ENCODE peak calls at places on chromosome 22, in six cellular contexts. O, Z, L, Y, R and C are unnamed samples. For H3K36me3, the result is how much of the 10 kb centered on the place peaks cover.

GRCh38 chr22:40808018-40808841 is 10.9 kb downstream of the SLC25A17 start:
- DNase-seq in O (no peak), Z (no peak), L (no peak), Y (peak), R (no peak), C (no peak)

GRCh38 chr22:47169801-47170140 is 407.3 kb downstream of the TBC1D22A start:
- DNase-seq in O (peak), Z (no peak), L (no peak), Y (no peak), R (no peak), C (no peak)

GRCh38 chr22:44894782-44895181 is 115.0 kb downstream of the PHF21B start:
- DNase-seq in O (peak), Z (no peak), L (no peak), Y (no peak), R (no peak), C (no peak)

GRCh38 chr22:31504282-31504681 is 7.9 kb downstream of the SFI1 start:
- DNase-seq in O (no peak), Z (no peak), L (peak), Y (peak), R (peak), C (no peak)

GRCh38 chr22:23183107-23183698 is 2.9 kb downstream of the BCR start:
- DNase-seq in O (peak), Z (no peak), L (peak), Y (peak), R (peak), C (peak)

GRCh38 chr22:26169312-26170111 is at the start of gene SEZ6L:
- DNase-seq in O (no peak), Z (no peak), L (no peak), Y (no peak), R (no peak), C (no peak)

GRCh38 chr22:19811811-19812771 is 42.6 kb downstream of the GNB1L start:
- DNase-seq in O (peak), Z (no peak), L (no peak), Y (no peak), R (no peak), C (no peak)

GRCh38 chr22:47798229-47798628 is 1035.8 kb downstream of the TBC1D22A start:
- DNase-seq in O (no peak), Z (no peak), L (no peak), Y (no peak), R (no peak), C (no peak)

GRCh38 chr22:43833286-43834240 is 21.5 kb upstream of the EFCAB6 start:
- DNase-seq in O (no peak), Z (no peak), L (no peak), Y (no peak), R (no peak), C (no peak)

GRCh38 chr22:39115976-39116621 is 19.1 kb downstream of the APOBEC3H start:
- DNase-seq in O (no peak), Z (no peak), L (no peak), Y (no peak), R (no peak), C (no peak)

GRCh38 chr22:31139866-31140716 is at the start of gene PLA2G3:
- DNase-seq in O (no peak), Z (no peak), L (peak), Y (peak), R (no peak), C (peak)

GRCh38 chr22:48047722-48048500 is 1285.5 kb downstream of the TBC1D22A start:
- DNase-seq in O (no peak), Z (no peak), L (no peak), Y (no peak), R (no peak), C (no peak)

GRCh38 chr22:22099833-22100812 is 117.5 kb upstream of the TOP3B start:
- DNase-seq in O (no peak), Z (peak), L (no peak), Y (peak), R (no peak), C (peak)

GRCh38 chr22:42114721-42115120 is 15.9 kb downstream of the CYP2D6 start:
- DNase-seq in O (no peak), Z (peak), L (no peak), Y (peak), R (no peak), C (peak)

GRCh38 chr22:42116848-42117424 is 13.7 kb downstream of the CYP2D6 start:
- DNase-seq in O (no peak), Z (no peak), L (no peak), Y (peak), R (no peak), C (no peak)

GRCh38 chr22:42108848-42109247 is 18.3 kb upstream of the NDUFA6 start:
- DNase-seq in O (no peak), Z (no peak), L (no peak), Y (no peak), R (no peak), C (no peak)

GRCh38 chr22:42111798-42112197 is 18.8 kb downstream of the CYP2D6 start:
- DNase-seq in O (no peak), Z (no peak), L (no peak), Y (no peak), R (no peak), C (no peak)
- TF ChIP-seq CTCF in O (no peak), Z (no peak), L (no peak), Y (no peak), R (no peak), C (no peak)

GRCh38 chr22:50437511-50438304 is 37.1 kb downstream of the SBF1 start:
- DNase-seq in O (no peak), Z (no peak), L (no peak), Y (no peak), R (no peak), C (no peak)

GRCh38 chr22:50436841-50437341 is 37.9 kb downstream of the SBF1 start:
- DNase-seq in O (no peak), Z (no peak), L (no peak), Y (no peak), R (no peak), C (no peak)

GRCh38 chr22:50435701-50436115 is 39.1 kb downstream of the SBF1 start:
- DNase-seq in O (no peak), Z (no peak), L (no peak), Y (no peak), R (peak), C (no peak)

GRCh38 chr22:50434849-50435700 is 39.8 kb downstream of the SBF1 start:
- DNase-seq in O (peak), Z (no peak), L (no peak), Y (no peak), R (peak), C (no peak)

DNA sequence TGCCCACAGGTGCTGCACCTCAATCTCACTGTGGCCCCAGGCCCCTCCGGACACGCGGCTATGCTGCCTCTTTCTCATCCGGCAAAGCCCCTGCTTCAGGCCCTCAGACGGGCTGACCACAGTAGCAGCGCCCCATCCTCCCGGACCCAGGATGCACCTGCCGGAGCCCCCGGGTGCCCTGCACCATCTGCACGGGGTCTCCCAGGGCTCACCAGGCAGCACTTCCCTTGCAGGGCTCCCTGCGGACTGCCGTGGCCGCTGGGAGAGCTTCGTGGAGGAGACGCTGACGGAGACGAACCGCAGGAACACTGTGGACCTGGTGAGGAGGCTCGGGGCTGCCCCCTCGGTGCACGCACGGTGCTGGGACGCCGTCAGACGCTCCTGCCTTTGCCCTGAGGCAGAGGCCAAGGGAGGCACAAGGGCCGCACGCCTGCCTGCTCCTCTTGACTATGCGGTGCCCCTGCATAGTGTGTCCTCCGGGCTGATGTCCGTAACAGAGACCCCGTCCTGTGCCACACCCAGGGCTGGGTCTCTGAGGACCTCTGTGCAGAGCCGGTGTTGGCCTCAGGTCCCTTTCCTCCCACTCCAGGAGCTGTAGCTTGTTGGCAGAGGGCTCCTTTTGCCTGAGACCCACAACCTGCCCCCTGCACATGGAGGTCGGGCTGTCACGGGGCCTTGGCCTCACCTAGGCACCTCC is 38.6 kb downstream of the SBF1 start:
- DNase-seq in O (no peak), Z (no peak), L (no peak), Y (no peak), R (no peak), C (no peak)
- H3K36me3 ChIP-seq in O (half or more), Z (under half), L (under half), Y (half or more), R (under half), C (half or more)

GRCh38 chr22:32587449-32587848 is 112.8 kb downstream of the FBXO7 start:
- DNase-seq in O (no peak), Z (no peak), L (peak), Y (no peak), R (no peak), C (no peak)
- H3K27ac ChIP-seq in O (no peak), Z (no peak), L (no peak), Y (no peak), R (no peak), C (no peak)

GRCh38 chr22:35352214-35353111 is 28.4 kb upstream of the HMOX1 start:
- DNase-seq in O (peak), Z (no peak), L (no peak), Y (no peak), R (no peak), C (no peak)
- TF ChIP-seq CTCF in O (peak), Z (peak), L (no peak), Y (peak), R (no peak), C (peak)

GRCh38 chr22:49609207-49609876 is 218.3 kb downstream of the BRD1 start:
- DNase-seq in O (no peak), Z (no peak), L (no peak), Y (no peak), R (no peak), C (no peak)
- H3K36me3 ChIP-seq in O (under half), Z (under half), L (under half), Y (under half), R (under half), C (under half)